ENCODE peak calls at places on chromosomes 3 and 15, in seven cellular contexts. V is RWPE1, U is heart left ventricle, Y is neural crest cell, L is progenitor cell of endocrine pancreas, C is MCF 10A, T is glutamatergic neuron. W is an unnamed sample.

GRCh38 chr3:177331203-177331602 is 133.9 kb upstream of the TBL1XR1 start:
- DNase-seq in V (no peak), U (no peak), Y (no peak), L (no peak), C (no peak), T (no peak), W (no peak)

GRCh38 chr15:79378394-79379158 is 53.6 kb upstream of the MINAR1 start:
- DNase-seq in V (no peak), U (no peak), Y (no peak), L (no peak), C (no peak), T (no peak), W (no peak)

GRCh38 chr15:50051811-50052419 is 67.1 kb downstream of the ATP8B4 start:
- DNase-seq in V (peak), U (peak), Y (peak), L (no peak), C (peak), T (peak), W (no peak)

GRCh38 chr3:101643861-101644613 is 32.9 kb downstream of the ZBTB11 start:
- DNase-seq in V (no peak), U (no peak), Y (no peak), L (no peak), C (peak), T (no peak), W (peak)

GRCh38 chr3:127857270-127857801 is 35.0 kb upstream of the MGLL start:
- DNase-seq in V (peak), U (no peak), Y (no peak), L (no peak), C (peak), T (no peak), W (no peak)

GRCh38 chr15:41873711-41874110 is 20.1 kb downstream of the SPTBN5 start:
- DNase-seq in V (no peak), U (no peak), Y (no peak), L (no peak), C (no peak), T (no peak), W (no peak)

GRCh38 chr3:17894434-17895060 is 152.1 kb upstream of the TBC1D5 start:
- DNase-seq in V (no peak), U (no peak), Y (peak), L (peak), C (peak), T (peak), W (peak)

GRCh38 chr3:126937533-126938432 is 45.1 kb upstream of the PLXNA1 start:
- DNase-seq in V (no peak), U (peak), Y (no peak), L (no peak), C (no peak), T (no peak), W (no peak)

GRCh38 chr3:38109580-38110313 is 27.2 kb downstream of the ACAA1 start:
- DNase-seq in V (no peak), U (no peak), Y (no peak), L (no peak), C (no peak), T (no peak), W (no peak)

GRCh38 chr3:66431494-66431893 is 69.3 kb downstream of the LRIG1 start:
- DNase-seq in V (no peak), U (no peak), Y (no peak), L (no peak), C (peak), T (no peak), W (no peak)

GRCh38 chr3:195895078-195895899 is 13.1 kb downstream of the TNK2 start:
- DNase-seq in V (no peak), U (peak), Y (peak), L (peak), C (peak), T (peak), W (no peak)

GRCh38 chr3:45313743-45314403 is 74.5 kb upstream of the LARS2 start:
- DNase-seq in V (no peak), U (no peak), Y (no peak), L (no peak), C (no peak), T (no peak), W (no peak)

GRCh38 chr3:23113455-23114171 is 89.5 kb upstream of the UBE2E2 start:
- DNase-seq in V (peak), U (no peak), Y (no peak), L (no peak), C (peak), T (no peak), W (no peak)

GRCh38 chr3:38702231-38702630 is 52.7 kb upstream of the SCN5A start:
- DNase-seq in V (no peak), U (no peak), Y (no peak), L (no peak), C (no peak), T (no peak), W (no peak)

GRCh38 chr15:30903497-30904187 is at the start of gene FAN1:
- DNase-seq in V (peak), U (peak), Y (peak), L (peak), C (peak), T (peak), W (peak)

GRCh38 chr3:150238043-150238802 is 169.9 kb upstream of the TSC22D2 start:
- DNase-seq in V (no peak), U (no peak), Y (no peak), L (no peak), C (peak), T (no peak), W (no peak)

GRCh38 chr3:150240891-150241290 is 167.2 kb upstream of the TSC22D2 start:
- DNase-seq in V (no peak), U (no peak), Y (no peak), L (no peak), C (no peak), T (no peak), W (no peak)

GRCh38 chr3:150237490-150237889 is 170.6 kb upstream of the TSC22D2 start:
- DNase-seq in V (peak), U (no peak), Y (no peak), L (no peak), C (peak), T (no peak), W (no peak)

GRCh38 chr3:150239764-150240163 is 168.3 kb upstream of the TSC22D2 start:
- DNase-seq in V (no peak), U (no peak), Y (no peak), L (no peak), C (no peak), T (no peak), W (no peak)

DNA sequence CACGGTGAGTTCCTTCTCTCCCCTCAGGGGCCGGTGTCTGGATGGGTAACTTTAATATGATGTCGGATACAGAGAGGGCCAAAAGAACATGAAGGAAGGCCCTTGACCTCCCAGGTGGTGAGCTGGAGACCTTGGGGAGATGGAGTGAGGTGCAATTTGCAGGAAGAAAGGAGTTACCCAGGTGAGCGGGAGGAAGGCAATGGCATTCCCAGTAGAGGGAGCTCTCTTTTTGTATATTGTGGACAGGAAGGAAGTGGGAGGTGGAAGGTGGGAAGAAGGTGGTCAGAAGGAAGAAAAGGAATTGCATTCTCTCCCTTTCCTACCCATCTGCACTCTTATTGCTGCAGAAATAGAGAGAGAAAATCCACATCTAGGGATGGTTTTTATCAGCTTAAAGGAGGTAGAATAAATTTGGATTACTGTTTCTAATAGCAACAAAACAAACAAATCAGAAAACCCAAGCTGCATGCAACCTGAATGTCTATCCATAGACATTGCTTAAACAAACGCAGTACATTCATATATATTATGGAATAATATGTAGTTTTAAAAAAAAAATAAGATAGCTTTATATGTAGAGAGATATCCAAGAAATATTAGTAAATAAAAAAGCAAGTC is 169.0 kb upstream of the TSC22D2 start:
- DNase-seq in V (no peak), U (no peak), Y (no peak), L (no peak), C (peak), T (no peak), W (no peak)
- TF ChIP-seq CTCF in V (peak), U (no peak), Y (peak), L (peak), C (peak), T (no peak), W (peak)

GRCh38 chr15:83015361-83015760 is 3.9 kb upstream of the C15orf40 start:
- DNase-seq in V (no peak), U (no peak), Y (no peak), L (no peak), C (no peak), T (no peak), W (no peak)

GRCh38 chr15:83010709-83011270 is 649 bp downstream of the C15orf40 start:
- DNase-seq in V (peak), U (peak), Y (peak), L (peak), C (peak), T (peak), W (peak)

GRCh38 chr15:83012038-83012490 is 625 bp upstream of the C15orf40 start:
- DNase-seq in V (no peak), U (no peak), Y (no peak), L (no peak), C (no peak), T (no peak), W (no peak)

GRCh38 chr15:83014205-83014653 is 2.8 kb upstream of the C15orf40 start:
- DNase-seq in V (no peak), U (no peak), Y (no peak), L (no peak), C (no peak), T (no peak), W (no peak)

DNA sequence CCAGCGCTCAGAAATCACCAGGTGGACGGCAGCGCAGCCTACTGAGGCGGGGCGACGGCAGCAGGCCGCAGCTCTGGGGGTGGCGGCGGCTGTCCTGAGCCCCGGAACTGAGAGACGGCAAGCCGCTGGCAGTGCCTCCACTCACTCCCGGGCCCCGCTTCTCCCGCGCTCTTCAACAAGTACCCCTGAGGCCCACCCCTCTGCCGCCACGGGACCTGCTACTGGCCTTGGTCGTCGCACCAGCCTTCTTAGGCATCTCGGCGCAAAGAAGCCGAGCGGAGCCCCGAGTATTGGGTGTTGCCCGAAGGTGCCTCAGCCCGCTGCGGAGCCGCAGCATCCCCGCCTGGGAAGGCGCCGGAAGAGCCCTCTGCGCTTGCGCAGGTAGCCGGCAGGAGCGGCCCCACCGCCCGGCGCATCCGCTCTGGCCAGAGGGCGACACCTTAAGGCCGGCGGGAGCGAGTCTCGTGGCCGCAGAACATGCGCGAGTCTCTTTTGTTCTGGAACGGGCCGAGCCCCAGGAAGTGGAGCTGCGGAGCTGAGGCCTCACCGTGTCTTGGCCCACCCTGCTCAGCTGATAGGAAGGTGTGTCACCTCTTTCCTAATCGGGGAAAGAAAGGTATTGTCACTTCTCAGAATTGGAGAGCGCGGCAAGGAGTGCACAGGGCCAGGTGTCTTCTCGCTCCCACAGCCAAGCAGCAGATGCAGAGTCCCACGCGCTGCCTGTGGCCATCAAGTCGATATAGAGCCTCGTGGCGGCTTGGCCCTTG is at the start of gene C15orf40:
- DNase-seq in V (peak), U (peak), Y (peak), L (peak), C (peak), T (peak), W (peak)
- TF ChIP-seq CTCF in V (peak), U (peak), Y (peak), L (peak), C (peak), T (no peak), W (peak)

GRCh38 chr15:40506964-40507571 is 36.3 kb downstream of the CHST14 start:
- DNase-seq in V (peak), U (peak), Y (peak), L (peak), C (peak), T (peak), W (no peak)
- TF ChIP-seq CTCF in V (peak), U (peak), Y (peak), L (peak), C (peak), T (peak), W (peak)

GRCh38 chr3:43638594-43639447 is 17.0 kb upstream of the ANO10 start:
- DNase-seq in V (peak), U (no peak), Y (no peak), L (no peak), C (peak), T (no peak), W (peak)
- TF ChIP-seq CTCF in V (no peak), U (no peak), Y (no peak), L (no peak), C (peak), T (no peak), W (peak)

W was measured in retinal pigment epithelial cell.